ENCODE peak calls at places on chromosomes 6 and 20, in eight cellular contexts. S is putamen; L is stimulated activated CD4-positive, alpha-beta T cell treated with anti-CD3 and anti-CD28 coated beads, TNF-alpha, amount 100 ng/mL, for 48 hours; W is left cardiac atrium; X is skeletal muscle cell; A is Kasumi-1; Q is activated T-cell treated with anti-CD3 and anti-CD28 coated beads, Interleukin-2, amount 50 U/mL, for 72 hours; J is stimulated activated CD8-positive, alpha-beta memory T cell treated with anti-CD3 and anti-CD28 coated beads, Interleukin-2, amount 100 ng/mL, for 1 hour. T is an unnamed sample.

GRCh38 chr20:44014807-44015732 is 100.4 kb downstream of the TOX2 start:
- DNase-seq in S (peak), L (no peak), W (no peak), X (no peak), A (no peak), Q (no peak), J (no peak), T (no peak)

GRCh38 chr6:111661541-111662041 is 55.9 kb upstream of the TRAF3IP2 start:
- DNase-seq in S (no peak), L (no peak), W (no peak), X (no peak), A (no peak), Q (no peak), J (no peak), T (no peak)

GRCh38 chr20:49132995-49133451 is 55.1 kb downstream of the STAU1 start:
- DNase-seq in S (peak), L (peak), W (no peak), X (peak), A (peak), Q (no peak), J (no peak), T (no peak)

GRCh38 chr20:59972037-59972801 is 14.0 kb downstream of the CDH26 start:
- DNase-seq in S (no peak), L (no peak), W (no peak), X (no peak), A (no peak), Q (no peak), J (no peak), T (no peak)

GRCh38 chr6:14772188-14772587 is 473.7 kb upstream of the JARID2 start:
- DNase-seq in S (no peak), L (no peak), W (no peak), X (no peak), A (no peak), Q (no peak), J (no peak), T (no peak)

GRCh38 chr6:74054190-74054589 is 358.2 kb downstream of the CD109 start:
- DNase-seq in S (no peak), L (no peak), W (no peak), X (no peak), A (no peak), Q (no peak), J (no peak), T (no peak)

GRCh38 chr20:20457392-20458126 is 89.7 kb downstream of the INSM1 start:
- DNase-seq in S (no peak), L (no peak), W (no peak), X (no peak), A (no peak), Q (no peak), J (no peak), T (no peak)

GRCh38 chr6:108464506-108465084 is 96.1 kb upstream of the FOXO3 start:
- DNase-seq in S (no peak), L (no peak), W (no peak), X (no peak), A (no peak), Q (no peak), J (no peak), T (no peak)

GRCh38 chr20:41782730-41783406 is 164.7 kb upstream of the CHD6 start:
- DNase-seq in S (no peak), L (no peak), W (no peak), X (no peak), A (no peak), Q (no peak), J (no peak), T (no peak)

GRCh38 chr6:6543181-6543879 is 45.2 kb upstream of the LY86 start:
- DNase-seq in S (no peak), L (no peak), W (no peak), X (no peak), A (no peak), Q (no peak), J (no peak), T (no peak)

GRCh38 chr6:43835872-43836419 is 65.9 kb downstream of the VEGFA start:
- DNase-seq in S (no peak), L (no peak), W (no peak), X (peak), A (no peak), Q (no peak), J (no peak), T (no peak)

GRCh38 chr6:139973602-139974373 is 599.3 kb upstream of the CITED2 start:
- DNase-seq in S (no peak), L (no peak), W (peak), X (peak), A (no peak), Q (no peak), J (no peak), T (no peak)

GRCh38 chr6:33029297-33030184 is 20.1 kb upstream of the HLA-DOA start:
- DNase-seq in S (peak), L (no peak), W (peak), X (no peak), A (no peak), Q (no peak), J (no peak), T (peak)

GRCh38 chr6:134532694-134533624 is 215.0 kb upstream of the SGK1 start:
- DNase-seq in S (no peak), L (no peak), W (no peak), X (no peak), A (no peak), Q (no peak), J (no peak), T (no peak)

T was measured in esophagus squamous epithelium.